ENCODE peak calls at places on chromosomes 6 and 20, in six cellular contexts. One of them, this sample, is unnamed.

GRCh38 chr20:44010162-44010704 is 95.6 kb downstream of the TOX2 start:
- DNase-seq in SHP77 treated with DMSO at 0.1 percent for 48 hours: no peak
- DNase-seq in stimulated activated CD8-positive, alpha-beta memory T cell treated with anti-CD3 and anti-CD28 coated beads, Interleukin-12 subunit alpha, Interleukin-12 subunit beta, amount 100 ng/mL, for 4 hours: no peak
- DNase-seq in T-helper 9 cell: no peak
- DNase-seq in Calu3: no peak
- DNase-seq in brain microvascular endothelial cell: no peak
- DNase-seq in this sample: no peak

GRCh38 chr6:130233332-130233731 is 10.6 kb upstream of the SAMD3 start:
- DNase-seq in SHP77 treated with DMSO at 0.1 percent for 48 hours: no peak
- DNase-seq in stimulated activated CD8-positive, alpha-beta memory T cell treated with anti-CD3 and anti-CD28 coated beads, Interleukin-12 subunit alpha, Interleukin-12 subunit beta, amount 100 ng/mL, for 4 hours: no peak
- DNase-seq in T-helper 9 cell: no peak
- DNase-seq in Calu3: no peak
- DNase-seq in brain microvascular endothelial cell: peak; percentile 44
- DNase-seq in this sample: no peak

GRCh38 chr20:10922941-10923340 is 249.1 kb upstream of the JAG1 start:
- DNase-seq in SHP77 treated with DMSO at 0.1 percent for 48 hours: no peak
- DNase-seq in stimulated activated CD8-positive, alpha-beta memory T cell treated with anti-CD3 and anti-CD28 coated beads, Interleukin-12 subunit alpha, Interleukin-12 subunit beta, amount 100 ng/mL, for 4 hours: no peak
- DNase-seq in T-helper 9 cell: no peak
- DNase-seq in Calu3: peak; percentile 36
- DNase-seq in brain microvascular endothelial cell: peak; percentile 91
- DNase-seq in this sample: no peak

GRCh38 chr20:63964412-63964811 is 5.3 kb downstream of the ZNF512B start:
- DNase-seq in SHP77 treated with DMSO at 0.1 percent for 48 hours: no peak
- DNase-seq in stimulated activated CD8-positive, alpha-beta memory T cell treated with anti-CD3 and anti-CD28 coated beads, Interleukin-12 subunit alpha, Interleukin-12 subunit beta, amount 100 ng/mL, for 4 hours: no peak
- DNase-seq in T-helper 9 cell: no peak
- DNase-seq in Calu3: no peak
- DNase-seq in brain microvascular endothelial cell: no peak
- DNase-seq in this sample: no peak

GRCh38 chr6:148776321-148776966 is 29.6 kb downstream of the UST start:
- DNase-seq in SHP77 treated with DMSO at 0.1 percent for 48 hours: no peak
- DNase-seq in stimulated activated CD8-positive, alpha-beta memory T cell treated with anti-CD3 and anti-CD28 coated beads, Interleukin-12 subunit alpha, Interleukin-12 subunit beta, amount 100 ng/mL, for 4 hours: no peak
- DNase-seq in T-helper 9 cell: no peak
- DNase-seq in Calu3: no peak
- DNase-seq in brain microvascular endothelial cell: peak; percentile 57
- DNase-seq in this sample: no peak

GRCh38 chr20:38833857-38834164 is 28.3 kb downstream of the PPP1R16B start:
- DNase-seq in SHP77 treated with DMSO at 0.1 percent for 48 hours: no peak
- DNase-seq in stimulated activated CD8-positive, alpha-beta memory T cell treated with anti-CD3 and anti-CD28 coated beads, Interleukin-12 subunit alpha, Interleukin-12 subunit beta, amount 100 ng/mL, for 4 hours: no peak
- DNase-seq in T-helper 9 cell: peak; percentile 26
- DNase-seq in Calu3: no peak
- DNase-seq in brain microvascular endothelial cell: no peak
- DNase-seq in this sample: no peak

GRCh38 chr6:3849681-3850450 is 693 bp downstream of the FAM50B start:
- DNase-seq in SHP77 treated with DMSO at 0.1 percent for 48 hours: no peak
- DNase-seq in stimulated activated CD8-positive, alpha-beta memory T cell treated with anti-CD3 and anti-CD28 coated beads, Interleukin-12 subunit alpha, Interleukin-12 subunit beta, amount 100 ng/mL, for 4 hours: no peak
- DNase-seq in T-helper 9 cell: no peak
- DNase-seq in Calu3: no peak
- DNase-seq in brain microvascular endothelial cell: no peak
- DNase-seq in this sample: peak; percentile 57

GRCh38 chr20:46388201-46388836 is 18.1 kb downstream of the ELMO2 start:
- DNase-seq in SHP77 treated with DMSO at 0.1 percent for 48 hours: no peak
- DNase-seq in stimulated activated CD8-positive, alpha-beta memory T cell treated with anti-CD3 and anti-CD28 coated beads, Interleukin-12 subunit alpha, Interleukin-12 subunit beta, amount 100 ng/mL, for 4 hours: no peak
- DNase-seq in T-helper 9 cell: no peak
- DNase-seq in Calu3: no peak
- DNase-seq in brain microvascular endothelial cell: no peak
- DNase-seq in this sample: no peak

GRCh38 chr20:3563548-3564177 is 92.8 kb downstream of the ATRN start:
- DNase-seq in SHP77 treated with DMSO at 0.1 percent for 48 hours: no peak
- DNase-seq in stimulated activated CD8-positive, alpha-beta memory T cell treated with anti-CD3 and anti-CD28 coated beads, Interleukin-12 subunit alpha, Interleukin-12 subunit beta, amount 100 ng/mL, for 4 hours: no peak
- DNase-seq in T-helper 9 cell: no peak
- DNase-seq in Calu3: peak; percentile 27
- DNase-seq in brain microvascular endothelial cell: peak; percentile 58
- DNase-seq in this sample: peak; percentile 61

GRCh38 chr6:28648035-28648877 is 122.6 kb downstream of the GPX5 start:
- DNase-seq in SHP77 treated with DMSO at 0.1 percent for 48 hours: peak; percentile 85
- DNase-seq in stimulated activated CD8-positive, alpha-beta memory T cell treated with anti-CD3 and anti-CD28 coated beads, Interleukin-12 subunit alpha, Interleukin-12 subunit beta, amount 100 ng/mL, for 4 hours: no peak
- DNase-seq in T-helper 9 cell: no peak
- DNase-seq in Calu3: peak; percentile 87
- DNase-seq in brain microvascular endothelial cell: peak; percentile 78
- DNase-seq in this sample: peak; percentile 50

GRCh38 chr20:49862607-49863200 is 50.1 kb downstream of the SLC9A8 start:
- DNase-seq in SHP77 treated with DMSO at 0.1 percent for 48 hours: no peak
- DNase-seq in stimulated activated CD8-positive, alpha-beta memory T cell treated with anti-CD3 and anti-CD28 coated beads, Interleukin-12 subunit alpha, Interleukin-12 subunit beta, amount 100 ng/mL, for 4 hours: no peak
- DNase-seq in T-helper 9 cell: no peak
- DNase-seq in Calu3: no peak
- DNase-seq in brain microvascular endothelial cell: no peak
- DNase-seq in this sample: no peak

GRCh38 chr6:37134622-37135191 is 35.2 kb upstream of the PIM1 start:
- DNase-seq in SHP77 treated with DMSO at 0.1 percent for 48 hours: no peak
- DNase-seq in stimulated activated CD8-positive, alpha-beta memory T cell treated with anti-CD3 and anti-CD28 coated beads, Interleukin-12 subunit alpha, Interleukin-12 subunit beta, amount 100 ng/mL, for 4 hours: no peak
- DNase-seq in T-helper 9 cell: peak; percentile 34
- DNase-seq in Calu3: peak; percentile 84
- DNase-seq in brain microvascular endothelial cell: peak; percentile 97
- DNase-seq in this sample: peak; percentile 40